ENCODE peak calls at places on chromosomes 13 and 19, in seven cellular contexts. One of them, this sample, is unnamed.

GRCh38 chr13:79171131-79172061 is 234.7 kb downstream of the RBM26 start:
- DNase-seq in gastrocnemius medialis: no peak
- DNase-seq in heart left ventricle: no peak
- DNase-seq in prostate gland: no peak
- DNase-seq in Peyer's patch: no peak
- DNase-seq in A549: no peak
- DNase-seq in NB4: no peak
- DNase-seq in this sample: no peak

GRCh38 chr19:51784922-51785690 is 9.9 kb upstream of the FPR3 start:
- DNase-seq in A549: no peak
- DNase-seq in prostate gland: no peak
- DNase-seq in gastrocnemius medialis: peak
- DNase-seq in heart left ventricle: peak
- DNase-seq in Peyer's patch: peak
- DNase-seq in NB4: peak
- DNase-seq in this sample: no peak

GRCh38 chr19:926595-927043 is 784 bp downstream of the ARID3A start:
- DNase-seq in Peyer's patch: peak
- DNase-seq in gastrocnemius medialis: no peak
- DNase-seq in NB4: no peak
- DNase-seq in prostate gland: no peak
- DNase-seq in heart left ventricle: peak
- DNase-seq in A549: no peak
- DNase-seq in this sample: no peak

GRCh38 chr19:47854459-47854858 is 4.6 kb upstream of the TPRX2 start:
- DNase-seq in heart left ventricle: no peak
- DNase-seq in gastrocnemius medialis: no peak
- DNase-seq in A549: no peak
- DNase-seq in Peyer's patch: no peak
- DNase-seq in NB4: peak
- DNase-seq in prostate gland: no peak
- DNase-seq in this sample: no peak

GRCh38 chr13:57286511-57287098 is 119.6 kb downstream of the PRR20E start:
- DNase-seq in heart left ventricle: peak
- DNase-seq in gastrocnemius medialis: no peak
- DNase-seq in A549: no peak
- DNase-seq in Peyer's patch: no peak
- DNase-seq in prostate gland: no peak
- DNase-seq in NB4: no peak
- DNase-seq in this sample: no peak

GRCh38 chr13:36131215-36131930 is at the start of gene DCLK1:
- DNase-seq in heart left ventricle: peak
- DNase-seq in A549: no peak
- DNase-seq in NB4: no peak
- DNase-seq in gastrocnemius medialis: peak
- DNase-seq in Peyer's patch: no peak
- DNase-seq in prostate gland: peak
- DNase-seq in this sample: no peak

GRCh38 chr19:58003153-58003828 is 671 bp upstream of the ZNF606 start:
- DNase-seq in A549: no peak
- DNase-seq in gastrocnemius medialis: no peak
- DNase-seq in prostate gland: no peak
- DNase-seq in Peyer's patch: no peak
- DNase-seq in heart left ventricle: no peak
- DNase-seq in NB4: no peak
- DNase-seq in this sample: no peak

GRCh38 chr13:49733181-49733951 is 42.1 kb upstream of the EBPL start:
- DNase-seq in heart left ventricle: no peak
- DNase-seq in A549: no peak
- DNase-seq in gastrocnemius medialis: peak
- DNase-seq in prostate gland: no peak
- DNase-seq in NB4: peak
- DNase-seq in Peyer's patch: no peak
- DNase-seq in this sample: peak

GRCh38 chr13:64154514-64154913 is 2738.9 kb upstream of the PCDH20 start:
- DNase-seq in Peyer's patch: no peak
- DNase-seq in A549: no peak
- DNase-seq in NB4: peak
- DNase-seq in heart left ventricle: no peak
- DNase-seq in prostate gland: no peak
- DNase-seq in gastrocnemius medialis: no peak
- DNase-seq in this sample: no peak

GRCh38 chr19:38831142-38831605 is 420 bp downstream of the ECH1 start:
- DNase-seq in A549: peak
- DNase-seq in Peyer's patch: peak
- DNase-seq in prostate gland: peak
- DNase-seq in NB4: peak
- DNase-seq in heart left ventricle: peak
- DNase-seq in gastrocnemius medialis: peak
- DNase-seq in this sample: peak

GRCh38 chr19:3556978-3557460 is 367 bp downstream of the MFSD12 start:
- DNase-seq in NB4: peak
- DNase-seq in A549: peak
- DNase-seq in Peyer's patch: peak
- DNase-seq in heart left ventricle: no peak
- DNase-seq in prostate gland: peak
- DNase-seq in gastrocnemius medialis: peak
- DNase-seq in this sample: no peak

GRCh38 chr13:50255639-50256038 is 240.4 kb downstream of the KCNRG start:
- DNase-seq in NB4: no peak
- DNase-seq in heart left ventricle: no peak
- DNase-seq in prostate gland: no peak
- DNase-seq in Peyer's patch: no peak
- DNase-seq in gastrocnemius medialis: no peak
- DNase-seq in A549: no peak
- DNase-seq in this sample: no peak

GRCh38 chr13:93289842-93290241 is 63.2 kb downstream of the GPC6 start:
- DNase-seq in heart left ventricle: no peak
- DNase-seq in Peyer's patch: no peak
- DNase-seq in NB4: no peak
- DNase-seq in prostate gland: no peak
- DNase-seq in gastrocnemius medialis: no peak
- DNase-seq in A549: no peak
- DNase-seq in this sample: no peak

GRCh38 chr13:24271611-24272451 is 37.5 kb upstream of the C1QTNF9 start:
- DNase-seq in A549: no peak
- DNase-seq in heart left ventricle: peak
- DNase-seq in Peyer's patch: peak
- DNase-seq in NB4: peak
- DNase-seq in gastrocnemius medialis: no peak
- DNase-seq in prostate gland: no peak
- DNase-seq in this sample: no peak

GRCh38 chr19:6580313-6580712 is 10.6 kb downstream of the CD70 start:
- DNase-seq in A549: peak
- DNase-seq in heart left ventricle: no peak
- DNase-seq in Peyer's patch: no peak
- DNase-seq in prostate gland: no peak
- DNase-seq in gastrocnemius medialis: no peak
- DNase-seq in NB4: peak
- DNase-seq in this sample: no peak

GRCh38 chr13:111390522-111391270 is 70.3 kb downstream of the TEX29 start:
- DNase-seq in gastrocnemius medialis: no peak
- DNase-seq in Peyer's patch: peak
- DNase-seq in prostate gland: no peak
- DNase-seq in NB4: no peak
- DNase-seq in heart left ventricle: peak
- DNase-seq in A549: no peak
- DNase-seq in this sample: no peak

GRCh38 chr19:36222503-36222902 is 7.6 kb downstream of the ZNF146 start:
- DNase-seq in heart left ventricle: no peak
- DNase-seq in A549: no peak
- DNase-seq in NB4: no peak
- DNase-seq in gastrocnemius medialis: no peak
- DNase-seq in Peyer's patch: no peak
- DNase-seq in prostate gland: no peak
- DNase-seq in this sample: no peak

GRCh38 chr19:10891360-10892108 is 20.2 kb downstream of the CARM1 start:
- DNase-seq in A549: no peak
- DNase-seq in NB4: no peak
- DNase-seq in Peyer's patch: peak
- DNase-seq in heart left ventricle: no peak
- DNase-seq in prostate gland: peak
- DNase-seq in gastrocnemius medialis: peak
- DNase-seq in this sample: peak

GRCh38 chr19:50836543-50837195 is 3.3 kb upstream of the KLK15 start:
- DNase-seq in gastrocnemius medialis: no peak
- DNase-seq in heart left ventricle: no peak
- DNase-seq in prostate gland: no peak
- DNase-seq in Peyer's patch: no peak
- DNase-seq in A549: no peak
- DNase-seq in NB4: no peak
- DNase-seq in this sample: no peak

GRCh38 chr13:97535619-97536018 is 101.7 kb downstream of the RAP2A start:
- DNase-seq in NB4: no peak
- DNase-seq in heart left ventricle: no peak
- DNase-seq in A549: no peak
- DNase-seq in prostate gland: no peak
- DNase-seq in gastrocnemius medialis: no peak
- DNase-seq in Peyer's patch: no peak
- DNase-seq in this sample: no peak

GRCh38 chr13:27079421-27079958 is 92.1 kb downstream of the USP12 start:
- DNase-seq in A549: no peak
- DNase-seq in Peyer's patch: no peak
- DNase-seq in NB4: peak
- DNase-seq in heart left ventricle: no peak
- DNase-seq in gastrocnemius medialis: no peak
- DNase-seq in prostate gland: no peak
- DNase-seq in this sample: no peak

GRCh38 chr13:39417131-39417530 is 185.9 kb downstream of the LHFPL6 start:
- DNase-seq in Peyer's patch: no peak
- DNase-seq in heart left ventricle: peak
- DNase-seq in prostate gland: no peak
- DNase-seq in NB4: peak
- DNase-seq in A549: no peak
- DNase-seq in gastrocnemius medialis: no peak
- DNase-seq in this sample: no peak
- TF ChIP-seq CTCF in Peyer's patch: no peak
- TF ChIP-seq CTCF in heart left ventricle: no peak
- TF ChIP-seq CTCF in prostate gland: no peak
- TF ChIP-seq CTCF in NB4: no peak
- TF ChIP-seq CTCF in A549: no peak
- TF ChIP-seq CTCF in gastrocnemius medialis: no peak
- TF ChIP-seq CTCF in this sample: peak

GRCh38 chr19:2327773-2328400 is 499 bp downstream of the LSM7 start:
- DNase-seq in heart left ventricle: no peak
- DNase-seq in NB4: peak
- DNase-seq in prostate gland: no peak
- DNase-seq in gastrocnemius medialis: no peak
- DNase-seq in Peyer's patch: peak
- DNase-seq in A549: no peak
- DNase-seq in this sample: no peak
- TF ChIP-seq POLR2A in heart left ventricle: no peak
- TF ChIP-seq POLR2A in NB4: no peak
- TF ChIP-seq POLR2A in prostate gland: no peak
- TF ChIP-seq POLR2A in gastrocnemius medialis: no peak
- TF ChIP-seq POLR2A in Peyer's patch: peak
- TF ChIP-seq POLR2A in A549: no peak
- TF ChIP-seq POLR2A in this sample: no peak

GRCh38 chr19:56291857-56292256 is 19.3 kb downstream of the EDDM13 start:
- DNase-seq in prostate gland: no peak
- DNase-seq in Peyer's patch: no peak
- DNase-seq in NB4: no peak
- DNase-seq in A549: no peak
- DNase-seq in gastrocnemius medialis: no peak
- DNase-seq in heart left ventricle: no peak
- DNase-seq in this sample: no peak

GRCh38 chr19:56295531-56296455 is 18.8 kb downstream of the ZSCAN5A start:
- DNase-seq in Peyer's patch: no peak
- DNase-seq in gastrocnemius medialis: no peak
- DNase-seq in heart left ventricle: no peak
- DNase-seq in prostate gland: no peak
- DNase-seq in NB4: no peak
- DNase-seq in A549: no peak
- DNase-seq in this sample: peak

GRCh38 chr19:56294557-56294956 is 20.1 kb downstream of the ZSCAN5A start:
- DNase-seq in gastrocnemius medialis: no peak
- DNase-seq in heart left ventricle: no peak
- DNase-seq in A549: no peak
- DNase-seq in prostate gland: no peak
- DNase-seq in NB4: no peak
- DNase-seq in Peyer's patch: no peak
- DNase-seq in this sample: no peak

GRCh38 chr19:56290104-56290503 is 17.6 kb downstream of the EDDM13 start:
- DNase-seq in NB4: no peak
- DNase-seq in prostate gland: no peak
- DNase-seq in Peyer's patch: no peak
- DNase-seq in gastrocnemius medialis: no peak
- DNase-seq in A549: no peak
- DNase-seq in heart left ventricle: no peak
- DNase-seq in this sample: no peak
- TF ChIP-seq CTCF in NB4: no peak
- TF ChIP-seq CTCF in prostate gland: no peak
- TF ChIP-seq CTCF in Peyer's patch: no peak
- TF ChIP-seq CTCF in gastrocnemius medialis: no peak
- TF ChIP-seq CTCF in A549: no peak
- TF ChIP-seq CTCF in heart left ventricle: no peak
- TF ChIP-seq CTCF in this sample: no peak

DNA sequence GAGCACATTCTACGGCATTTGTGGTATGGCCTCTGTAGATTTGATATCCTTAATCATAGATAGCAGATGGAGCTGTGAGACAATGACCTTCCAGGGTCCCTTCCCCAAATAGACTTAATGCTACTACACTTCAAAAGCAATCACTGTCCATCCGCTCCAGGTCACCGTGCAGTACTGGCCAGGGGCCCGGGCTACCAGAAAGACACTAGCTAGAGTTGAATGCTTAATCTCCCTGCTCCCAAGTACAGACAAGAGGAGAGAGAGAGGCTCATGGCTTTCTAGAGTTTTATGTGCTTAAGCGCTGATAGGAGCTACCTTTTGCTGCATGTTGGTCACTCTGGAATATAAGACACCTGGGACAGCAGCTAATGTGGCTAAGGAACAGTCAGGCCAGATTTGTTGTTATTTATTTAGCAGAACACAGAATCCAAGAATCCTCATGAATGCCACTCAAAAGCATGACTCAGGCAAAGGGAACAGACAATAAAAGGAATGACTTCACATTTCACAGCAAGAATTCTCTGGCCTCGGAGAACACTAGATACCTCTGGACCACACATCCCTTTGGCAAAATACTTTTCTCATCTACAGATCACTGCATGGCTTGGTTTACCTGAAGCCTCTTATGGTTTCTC is 165.0 kb downstream of the LACC1 start:
- DNase-seq in heart left ventricle: no peak
- DNase-seq in A549: no peak
- DNase-seq in Peyer's patch: no peak
- DNase-seq in gastrocnemius medialis: no peak
- DNase-seq in NB4: no peak
- DNase-seq in prostate gland: no peak
- DNase-seq in this sample: no peak
- TF ChIP-seq POLR2A in heart left ventricle: no peak
- TF ChIP-seq POLR2A in A549: no peak
- TF ChIP-seq POLR2A in Peyer's patch: no peak
- TF ChIP-seq POLR2A in gastrocnemius medialis: no peak
- TF ChIP-seq POLR2A in NB4: no peak
- TF ChIP-seq POLR2A in prostate gland: no peak
- TF ChIP-seq POLR2A in this sample: no peak

GRCh38 chr13:44989071-44989889 is at the start of the genes GPALPP1 and NUFIP1:
- DNase-seq in heart left ventricle: peak
- DNase-seq in NB4: peak
- DNase-seq in Peyer's patch: peak
- DNase-seq in prostate gland: peak
- DNase-seq in gastrocnemius medialis: peak
- DNase-seq in A549: peak
- DNase-seq in this sample: peak
- TF ChIP-seq CTCF in heart left ventricle: no peak
- TF ChIP-seq CTCF in NB4: no peak
- TF ChIP-seq CTCF in Peyer's patch: peak
- TF ChIP-seq CTCF in prostate gland: peak
- TF ChIP-seq CTCF in gastrocnemius medialis: no peak
- TF ChIP-seq CTCF in A549: no peak
- TF ChIP-seq CTCF in this sample: no peak

This sample was measured in breast epithelium.